ENCODE peak calls at places on chromosomes 6 and 20, in four cellular contexts. P, K, U and A are unnamed samples.
A peak's percentile ranks its signal among the peaks of the same experiment; 100 is the strongest.

GRCh38 chr6:92043782-92044181 is 1375.6 kb downstream of the EPHA7 start:
- DNase-seq in P (no peak), K (no peak), U (no peak), A (no peak)

GRCh38 chr6:47238456-47238995 is 71.2 kb downstream of the TNFRSF21 start:
- DNase-seq in K (no peak), U (peak; percentile 27), P (no peak), A (peak; percentile 46)

GRCh38 chr6:127300411-127300810 is 33.7 kb downstream of the RNF146 start:
- DNase-seq in K (peak; percentile 83), U (peak; percentile 88), P (no peak), A (peak; percentile 72)

GRCh38 chr20:64049060-64049886 is at the start of gene SOX18:
- DNase-seq in K (peak; percentile 39), U (no peak), P (no peak), A (peak; percentile 41)

GRCh38 chr6:3124667-3125066 is 6.2 kb downstream of the BPHL start:
- DNase-seq in U (no peak), K (no peak), P (no peak), A (no peak)

GRCh38 chr20:57317789-57318371 is 11.7 kb upstream of the SPO11 start:
- DNase-seq in U (no peak), P (no peak), K (no peak), A (no peak)

GRCh38 chr6:111602481-111603404 is 2.9 kb downstream of the TRAF3IP2 start:
- DNase-seq in P (no peak), K (peak; percentile 74), U (peak; percentile 46), A (peak; percentile 79)

GRCh38 chr6:144715344-144715743 is 430.2 kb downstream of the UTRN start:
- DNase-seq in K (no peak), U (no peak), P (no peak), A (no peak)

GRCh38 chr6:115838763-115839401 is 221.8 kb downstream of the FRK start:
- DNase-seq in K (peak; percentile 26), U (peak; percentile 16), P (no peak), A (peak; percentile 10)